ENCODE peak calls at places on chromosomes 5 and 9, in four cellular contexts. J is right cardiac atrium, A is OCI-LY7, W is tibial nerve. C is an unnamed sample.

GRCh38 chr5:68683632-68684035 is 410.2 kb upstream of the SLC30A5 start:
- DNase-seq in W (peak), A (no peak), J (peak), C (no peak)

GRCh38 chr5:134245101-134245604 is 19.3 kb upstream of the PPP2CA start:
- DNase-seq in A (no peak), J (no peak), W (no peak), C (no peak)

GRCh38 chr5:151739939-151740335 is 18.5 kb downstream of the ATOX1 start:
- DNase-seq in A (no peak), J (no peak), W (no peak), C (no peak)

GRCh38 chr9:3477236-3477834 is 48.5 kb downstream of the RFX3 start:
- DNase-seq in W (no peak), A (no peak), J (no peak), C (no peak)

GRCh38 chr5:9624196-9624947 is 5.8 kb downstream of the TAS2R1 start:
- DNase-seq in J (no peak), A (no peak), W (no peak), C (no peak)

GRCh38 chr5:147483961-147484707 is 25.7 kb downstream of the DPYSL3 start:
- DNase-seq in A (no peak), J (peak), W (peak), C (peak)

GRCh38 chr5:78547731-78548189 is 100.8 kb downstream of the LHFPL2 start:
- DNase-seq in A (no peak), W (peak), J (peak), C (no peak)

GRCh38 chr9:126334626-126335621 is 8.3 kb downstream of the MVB12B start:
- DNase-seq in W (no peak), J (no peak), A (no peak), C (no peak)

GRCh38 chr5:115209279-115209678 is 39.6 kb upstream of the TRIM36 start:
- DNase-seq in J (no peak), A (peak), W (peak), C (peak)

GRCh38 chr5:37721447-37721871 is 118.4 kb downstream of the GDNF start:
- DNase-seq in J (no peak), W (no peak), A (no peak), C (no peak)

GRCh38 chr5:169300468-169301385 is at the start of gene SLIT3:
- DNase-seq in A (no peak), J (peak), W (peak), C (peak)

GRCh38 chr5:96716716-96717115 is 54.5 kb downstream of the CAST start:
- DNase-seq in J (no peak), A (no peak), W (no peak), C (no peak)

GRCh38 chr5:5363045-5363444 is 59.4 kb upstream of the ICE1 start:
- DNase-seq in W (no peak), J (no peak), A (no peak), C (no peak)

GRCh38 chr5:75885849-75886596 is 168.8 kb upstream of the POC5 start:
- DNase-seq in A (no peak), W (no peak), J (no peak), C (no peak)

GRCh38 chr5:132459031-132459982 is 31.3 kb downstream of the IRF1 start:
- DNase-seq in A (no peak), W (no peak), J (no peak), C (no peak)

GRCh38 chr9:34383904-34384303 is 7.2 kb upstream of the MYORG start:
- DNase-seq in J (no peak), A (no peak), W (no peak), C (no peak)

GRCh38 chr5:78405820-78406750 is 45.7 kb downstream of the SCAMP1 start:
- DNase-seq in A (no peak), W (no peak), J (no peak), C (no peak)

GRCh38 chr5:172502410-172502809 is 48.1 kb upstream of the SH3PXD2B start:
- DNase-seq in J (no peak), W (peak), A (no peak), C (peak)

GRCh38 chr9:112874006-112874405 is 16.7 kb downstream of the SLC46A2 start:
- DNase-seq in A (no peak), W (no peak), J (no peak), C (no peak)

GRCh38 chr5:85000671-85001070 is 616.0 kb upstream of the EDIL3 start:
- DNase-seq in A (no peak), J (no peak), W (no peak), C (no peak)

GRCh38 chr9:86097510-86098224 is 1.7 kb downstream of the GOLM1 start:
- DNase-seq in W (no peak), A (no peak), J (no peak), C (no peak)

GRCh38 chr5:158648631-158649030 is 451.1 kb downstream of the EBF1 start:
- DNase-seq in W (no peak), A (no peak), J (no peak), C (no peak)

GRCh38 chr9:116048072-116048471 is 105.5 kb upstream of the PAPPA start:
- DNase-seq in A (no peak), W (no peak), J (no peak), C (no peak)

GRCh38 chr5:132473608-132474007 is 17.0 kb downstream of the IRF1 start:
- DNase-seq in A (no peak), W (no peak), J (no peak), C (no peak)

GRCh38 chr5:134969166-134969565 is 1.5 kb downstream of the CATSPER3 start:
- DNase-seq in A (no peak), J (no peak), W (no peak), C (no peak)

GRCh38 chr9:95771556-95772280 is 103.8 kb upstream of the ERCC6L2 start:
- DNase-seq in A (no peak), W (peak), J (peak), C (peak)

GRCh38 chr5:174428895-174429294 is 295.5 kb upstream of the MSX2 start:
- DNase-seq in A (no peak), W (no peak), J (no peak), C (no peak)

GRCh38 chr5:65185468-65185867 is 296.3 kb downstream of the ADAMTS6 start:
- DNase-seq in A (no peak), J (no peak), W (no peak), C (no peak)

GRCh38 chr9:40914772-40915659 is 213.5 kb downstream of the FOXD4L6 start:
- DNase-seq in J (no peak), W (no peak), A (no peak), C (no peak)

GRCh38 chr5:82163459-82164108 is 114.6 kb downstream of the RPS23 start:
- DNase-seq in A (no peak), W (no peak), J (no peak), C (no peak)

DNA sequence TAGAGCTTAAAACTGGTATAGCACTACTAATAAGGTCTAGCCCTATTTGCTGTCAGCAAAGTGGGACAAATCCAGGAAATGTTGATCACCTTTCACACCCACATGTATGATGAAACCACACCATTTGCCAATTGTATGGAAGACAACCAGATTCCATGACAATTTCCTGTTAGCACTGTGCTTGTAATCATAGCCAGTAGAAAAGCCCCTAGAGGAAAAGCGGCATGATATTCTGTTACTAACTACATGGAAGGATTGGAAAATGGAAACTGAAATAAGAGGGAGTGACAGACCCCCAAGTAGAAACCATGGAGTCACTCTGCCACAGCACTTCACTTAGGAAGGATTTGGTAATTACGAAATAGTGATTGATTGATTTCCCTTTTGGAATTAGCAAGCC is 923 bp downstream of the SPATA6L start:
- DNase-seq in J (no peak), W (no peak), A (no peak), C (no peak)
- H3K27ac ChIP-seq in J (no peak), W (no peak), A (no peak), C (peak)

GRCh38 chr9:100064872-100065581 is 33.8 kb downstream of the ERP44 start:
- DNase-seq in A (no peak), W (no peak), J (no peak), C (no peak)
- H3K27ac ChIP-seq in A (no peak), W (no peak), J (no peak), C (no peak)

GRCh38 chr9:79609468-79610018 is 37.8 kb downstream of the TLE4 start:
- DNase-seq in A (no peak), W (no peak), J (no peak), C (no peak)
- H3K27ac ChIP-seq in A (no peak), W (no peak), J (no peak), C (no peak)

GRCh38 chr5:154791535-154791934 is 36.4 kb downstream of the LARP1 start:
- DNase-seq in J (no peak), A (peak), W (no peak), C (no peak)
- H3K27ac ChIP-seq in J (no peak), A (no peak), W (no peak), C (no peak)

C was measured in left lung.